ENCODE peak calls at places on chromosomes 2 and 18, in four cellular contexts. E, A, G and N are unnamed samples.

GRCh38 chr2:99960724-99961566 is 181.4 kb downstream of the AFF3 start:
- DNase-seq in A (no peak), G (no peak), E (no peak), N (no peak)

GRCh38 chr2:194819367-194819766 is 837.7 kb upstream of the SLC39A10 start:
- DNase-seq in A (peak; percentile 5), G (no peak), E (no peak), N (no peak)

GRCh38 chr18:34976899-34977786 is 64.1 kb upstream of the MAPRE2 start:
- DNase-seq in A (peak; percentile 62), G (no peak), E (peak; percentile 70), N (no peak)

GRCh38 chr2:216650607-216651229 is 17.5 kb downstream of the IGFBP2 start:
- DNase-seq in G (no peak), A (no peak), E (no peak), N (no peak)

GRCh38 chr2:113173563-113174368 is at the start of gene PSD4:
- DNase-seq in A (no peak), G (no peak), E (peak; percentile 79), N (no peak)

GRCh38 chr2:24509425-24509824 is 18.4 kb downstream of the NCOA1 start:
- DNase-seq in A (no peak), G (no peak), E (no peak), N (no peak)

GRCh38 chr2:120798569-120799215 is 63.0 kb downstream of the GLI2 start:
- DNase-seq in E (no peak), A (no peak), G (no peak), N (no peak)

GRCh38 chr18:62425465-62426190 is 97.2 kb upstream of the ZCCHC2 start:
- DNase-seq in A (peak; percentile 77), G (peak; percentile 92), E (no peak), N (peak; percentile 97)

GRCh38 chr18:48740846-48741485 is 202.1 kb downstream of the CTIF start:
- DNase-seq in E (no peak), G (no peak), A (no peak), N (no peak)

GRCh38 chr18:13629841-13630747 is 96.3 kb downstream of the FAM210A start:
- DNase-seq in E (no peak), A (peak; percentile 64), G (no peak), N (peak; percentile 21)

GRCh38 chr2:64595397-64596160 is 58.1 kb downstream of the SERTAD2 start:
- DNase-seq in G (no peak), E (no peak), A (no peak), N (peak; percentile 47)

GRCh38 chr2:54341656-54342055 is 85.6 kb upstream of the TSPYL6 start:
- DNase-seq in E (no peak), A (no peak), G (no peak), N (no peak)

GRCh38 chr18:57776767-57777166 is 26.3 kb downstream of the ATP8B1 start:
- DNase-seq in A (no peak), E (no peak), G (no peak), N (no peak)

GRCh38 chr2:38697116-38697840 is 31.4 kb downstream of the GALM start:
- DNase-seq in G (no peak), A (no peak), E (no peak), N (no peak)